ENCODE peak calls at places on chromosome 15, in six cellular contexts. One of them, this sample, is unnamed.
A peak's percentile ranks its signal among the peaks of the same experiment; 100 is the strongest.

GRCh38 chr15:35630570-35630969 is 84.6 kb upstream of the DPH6 start:
- DNase-seq in cardiac muscle cell: no peak
- DNase-seq in left ventricle myocardium inferior: peak; percentile 17
- DNase-seq in NCI-H2081 treated with DMSO at 0.1 percent for 48 hours: no peak
- DNase-seq in right atrium auricular region: peak; percentile 68
- DNase-seq in HT-29: no peak
- DNase-seq in this sample: no peak

GRCh38 chr15:38128389-38128788 is 124.2 kb upstream of the SPRED1 start:
- DNase-seq in left ventricle myocardium inferior: no peak
- DNase-seq in NCI-H2081 treated with DMSO at 0.1 percent for 48 hours: no peak
- DNase-seq in HT-29: no peak
- DNase-seq in right atrium auricular region: no peak
- DNase-seq in cardiac muscle cell: no peak
- DNase-seq in this sample: no peak

GRCh38 chr15:40266828-40267304 is 16.0 kb downstream of the ANKRD63 start:
- DNase-seq in left ventricle myocardium inferior: no peak
- DNase-seq in NCI-H2081 treated with DMSO at 0.1 percent for 48 hours: no peak
- DNase-seq in right atrium auricular region: peak; percentile 67
- DNase-seq in cardiac muscle cell: no peak
- DNase-seq in HT-29: peak; percentile 94
- DNase-seq in this sample: peak; percentile 77

GRCh38 chr15:92803852-92804609 is 96.1 kb upstream of the CHD2 start:
- DNase-seq in cardiac muscle cell: no peak
- DNase-seq in left ventricle myocardium inferior: peak; percentile 52
- DNase-seq in HT-29: peak; percentile 95
- DNase-seq in right atrium auricular region: peak; percentile 92
- DNase-seq in NCI-H2081 treated with DMSO at 0.1 percent for 48 hours: no peak
- DNase-seq in this sample: peak; percentile 81

GRCh38 chr15:89023311-89023961 is 64.8 kb upstream of the ABHD2 start:
- DNase-seq in cardiac muscle cell: no peak
- DNase-seq in left ventricle myocardium inferior: no peak
- DNase-seq in HT-29: no peak
- DNase-seq in NCI-H2081 treated with DMSO at 0.1 percent for 48 hours: no peak
- DNase-seq in right atrium auricular region: no peak
- DNase-seq in this sample: no peak

GRCh38 chr15:62928242-62928995 is 114.1 kb upstream of the TPM1 start:
- DNase-seq in NCI-H2081 treated with DMSO at 0.1 percent for 48 hours: no peak
- DNase-seq in HT-29: peak; percentile 33
- DNase-seq in left ventricle myocardium inferior: no peak
- DNase-seq in right atrium auricular region: peak; percentile 73
- DNase-seq in cardiac muscle cell: peak; percentile 33
- DNase-seq in this sample: no peak

GRCh38 chr15:38665586-38665985 is 101.0 kb upstream of the RASGRP1 start:
- DNase-seq in left ventricle myocardium inferior: no peak
- DNase-seq in right atrium auricular region: no peak
- DNase-seq in HT-29: no peak
- DNase-seq in cardiac muscle cell: no peak
- DNase-seq in NCI-H2081 treated with DMSO at 0.1 percent for 48 hours: no peak
- DNase-seq in this sample: no peak

GRCh38 chr15:25171856-25172687 is 217.3 kb downstream of the SNRPN start:
- DNase-seq in HT-29: no peak
- DNase-seq in right atrium auricular region: peak; percentile 26
- DNase-seq in cardiac muscle cell: no peak
- DNase-seq in NCI-H2081 treated with DMSO at 0.1 percent for 48 hours: no peak
- DNase-seq in left ventricle myocardium inferior: peak; percentile 6
- DNase-seq in this sample: no peak

GRCh38 chr15:36798789-36799188 is 219.4 kb downstream of the CDIN1 start:
- DNase-seq in right atrium auricular region: no peak
- DNase-seq in HT-29: no peak
- DNase-seq in left ventricle myocardium inferior: no peak
- DNase-seq in NCI-H2081 treated with DMSO at 0.1 percent for 48 hours: peak; percentile 52
- DNase-seq in cardiac muscle cell: no peak
- DNase-seq in this sample: no peak

GRCh38 chr15:94021621-94022320 is 209.6 kb upstream of the MCTP2 start:
- DNase-seq in left ventricle myocardium inferior: no peak
- DNase-seq in HT-29: no peak
- DNase-seq in right atrium auricular region: no peak
- DNase-seq in NCI-H2081 treated with DMSO at 0.1 percent for 48 hours: no peak
- DNase-seq in cardiac muscle cell: no peak
- DNase-seq in this sample: no peak

GRCh38 chr15:32130823-32131222 is 100.5 kb downstream of the CHRNA7 start:
- DNase-seq in HT-29: no peak
- DNase-seq in cardiac muscle cell: no peak
- DNase-seq in NCI-H2081 treated with DMSO at 0.1 percent for 48 hours: no peak
- DNase-seq in left ventricle myocardium inferior: no peak
- DNase-seq in right atrium auricular region: no peak
- DNase-seq in this sample: no peak

GRCh38 chr15:48336940-48337339 is 5.7 kb downstream of the DUT start:
- DNase-seq in right atrium auricular region: no peak
- DNase-seq in left ventricle myocardium inferior: no peak
- DNase-seq in cardiac muscle cell: peak; percentile 23
- DNase-seq in HT-29: peak; percentile 20
- DNase-seq in NCI-H2081 treated with DMSO at 0.1 percent for 48 hours: no peak
- DNase-seq in this sample: peak; percentile 56

GRCh38 chr15:92907229-92907628 is 7.1 kb downstream of the CHD2 start:
- DNase-seq in left ventricle myocardium inferior: no peak
- DNase-seq in HT-29: peak; percentile 40
- DNase-seq in right atrium auricular region: no peak
- DNase-seq in cardiac muscle cell: no peak
- DNase-seq in NCI-H2081 treated with DMSO at 0.1 percent for 48 hours: no peak
- DNase-seq in this sample: peak; percentile 48

GRCh38 chr15:83114305-83114704 is 6.9 kb downstream of the TM6SF1 start:
- DNase-seq in right atrium auricular region: no peak
- DNase-seq in cardiac muscle cell: no peak
- DNase-seq in HT-29: no peak
- DNase-seq in left ventricle myocardium inferior: no peak
- DNase-seq in NCI-H2081 treated with DMSO at 0.1 percent for 48 hours: no peak
- DNase-seq in this sample: no peak

GRCh38 chr15:71337197-71337845 is 222.1 kb downstream of the THSD4 start:
- DNase-seq in HT-29: peak; percentile 98
- DNase-seq in right atrium auricular region: no peak
- DNase-seq in NCI-H2081 treated with DMSO at 0.1 percent for 48 hours: no peak
- DNase-seq in cardiac muscle cell: no peak
- DNase-seq in left ventricle myocardium inferior: no peak
- DNase-seq in this sample: no peak

GRCh38 chr15:45662375-45662774 is 27.5 kb downstream of the SQOR start:
- DNase-seq in cardiac muscle cell: no peak
- DNase-seq in left ventricle myocardium inferior: no peak
- DNase-seq in HT-29: no peak
- DNase-seq in NCI-H2081 treated with DMSO at 0.1 percent for 48 hours: no peak
- DNase-seq in right atrium auricular region: no peak
- DNase-seq in this sample: no peak

GRCh38 chr15:30921781-30922371 is 18.2 kb downstream of the FAN1 start:
- DNase-seq in cardiac muscle cell: no peak
- DNase-seq in left ventricle myocardium inferior: peak; percentile 74
- DNase-seq in NCI-H2081 treated with DMSO at 0.1 percent for 48 hours: no peak
- DNase-seq in HT-29: no peak
- DNase-seq in right atrium auricular region: no peak
- DNase-seq in this sample: no peak

GRCh38 chr15:51735211-51735610 is 2.2 kb downstream of the LYSMD2 start:
- DNase-seq in cardiac muscle cell: no peak
- DNase-seq in NCI-H2081 treated with DMSO at 0.1 percent for 48 hours: no peak
- DNase-seq in right atrium auricular region: no peak
- DNase-seq in HT-29: no peak
- DNase-seq in left ventricle myocardium inferior: no peak
- DNase-seq in this sample: no peak

GRCh38 chr15:99729920-99730319 is 3.3 kb downstream of the LYSMD4 start:
- DNase-seq in cardiac muscle cell: peak; percentile 56
- DNase-seq in HT-29: peak; percentile 38
- DNase-seq in NCI-H2081 treated with DMSO at 0.1 percent for 48 hours: no peak
- DNase-seq in right atrium auricular region: no peak
- DNase-seq in left ventricle myocardium inferior: no peak
- DNase-seq in this sample: peak; percentile 18

GRCh38 chr15:51387699-51388041 is 46.2 kb downstream of the GLDN start:
- DNase-seq in left ventricle myocardium inferior: no peak
- DNase-seq in NCI-H2081 treated with DMSO at 0.1 percent for 48 hours: no peak
- DNase-seq in cardiac muscle cell: no peak
- DNase-seq in HT-29: no peak
- DNase-seq in right atrium auricular region: no peak
- DNase-seq in this sample: no peak

GRCh38 chr15:57138260-57138895 is 219.9 kb downstream of the TCF12 start:
- DNase-seq in left ventricle myocardium inferior: no peak
- DNase-seq in NCI-H2081 treated with DMSO at 0.1 percent for 48 hours: no peak
- DNase-seq in right atrium auricular region: no peak
- DNase-seq in HT-29: peak; percentile 79
- DNase-seq in cardiac muscle cell: peak; percentile 74
- DNase-seq in this sample: peak; percentile 46

GRCh38 chr15:70882361-70882760 is 9.9 kb downstream of the THAP10 start:
- DNase-seq in right atrium auricular region: no peak
- DNase-seq in NCI-H2081 treated with DMSO at 0.1 percent for 48 hours: no peak
- DNase-seq in cardiac muscle cell: no peak
- DNase-seq in HT-29: no peak
- DNase-seq in left ventricle myocardium inferior: no peak
- DNase-seq in this sample: no peak

GRCh38 chr15:76195506-76196285 is 115.6 kb downstream of the ETFA start:
- DNase-seq in NCI-H2081 treated with DMSO at 0.1 percent for 48 hours: no peak
- DNase-seq in cardiac muscle cell: no peak
- DNase-seq in HT-29: no peak
- DNase-seq in left ventricle myocardium inferior: no peak
- DNase-seq in right atrium auricular region: no peak
- DNase-seq in this sample: no peak

GRCh38 chr15:98123834-98124233 is 163.3 kb downstream of the ARRDC4 start:
- DNase-seq in NCI-H2081 treated with DMSO at 0.1 percent for 48 hours: no peak
- DNase-seq in HT-29: no peak
- DNase-seq in left ventricle myocardium inferior: no peak
- DNase-seq in cardiac muscle cell: no peak
- DNase-seq in right atrium auricular region: no peak
- DNase-seq in this sample: no peak

This sample was measured in erythroblast.